ENCODE peak calls at places on chromosomes 3 and 15, in five cellular contexts. J is lower leg skin, K is lower lobe of right lung, H is HFFc6, M is hepatocyte. O is an unnamed sample.

GRCh38 chr3:126125781-126126251 is 41.9 kb upstream of the SLC41A3 start:
- DNase-seq in J (no peak), K (peak), H (no peak), M (no peak), O (no peak)

GRCh38 chr15:81852826-81853225 is 193.0 kb downstream of the MEX3B start:
- DNase-seq in J (no peak), H (no peak), M (no peak), K (no peak), O (no peak)

GRCh38 chr15:80210612-80211554 is 41.1 kb downstream of the CTXND1 start:
- DNase-seq in K (no peak), M (no peak), H (no peak), J (no peak), O (no peak)

GRCh38 chr3:131053021-131053420 is 26.3 kb downstream of the NEK11 start:
- DNase-seq in J (no peak), M (no peak), K (no peak), H (no peak), O (no peak)

GRCh38 chr15:68646751-68647150 is 68.0 kb downstream of the CORO2B start:
- DNase-seq in M (no peak), K (no peak), J (no peak), H (no peak), O (no peak)

GRCh38 chr15:74963213-74963612 is 6.6 kb upstream of the RPP25 start:
- DNase-seq in M (no peak), J (no peak), H (no peak), K (no peak), O (no peak)

GRCh38 chr15:68558318-68559305 is 20.2 kb upstream of the CORO2B start:
- DNase-seq in M (peak), H (no peak), K (no peak), J (no peak), O (no peak)

GRCh38 chr15:86059851-86060250 is 19.8 kb upstream of the AGBL1 start:
- DNase-seq in K (no peak), M (no peak), H (no peak), J (no peak), O (no peak)

GRCh38 chr3:2150576-2150975 is 51.9 kb downstream of the CNTN4 start:
- DNase-seq in H (no peak), J (no peak), K (no peak), M (no peak), O (no peak)

GRCh38 chr15:67059127-67059553 is 6.3 kb upstream of the SMAD3 start:
- DNase-seq in M (peak), K (no peak), H (no peak), J (no peak), O (no peak)

GRCh38 chr3:37224879-37225278 is 50.5 kb upstream of the LRRFIP2 start:
- DNase-seq in H (no peak), M (no peak), J (no peak), K (no peak), O (no peak)

GRCh38 chr3:83435173-83435572 is 1523.6 kb upstream of the CADM2 start:
- DNase-seq in K (no peak), J (no peak), M (no peak), H (no peak), O (no peak)

GRCh38 chr3:129345971-129346370 is 67.3 kb downstream of the HMCES start:
- DNase-seq in K (no peak), M (no peak), J (no peak), H (no peak), O (no peak)

GRCh38 chr3:65713016-65713415 is 325.7 kb downstream of the MAGI1 start:
- DNase-seq in M (peak), H (peak), K (no peak), J (no peak), O (no peak)

GRCh38 chr3:160928183-160928718 is 172.2 kb downstream of the PPM1L start:
- DNase-seq in K (no peak), J (no peak), H (no peak), M (no peak), O (no peak)

GRCh38 chr3:194637541-194638400 is 4.6 kb upstream of the TMEM44 start:
- DNase-seq in J (no peak), K (no peak), H (no peak), M (no peak), O (no peak)

GRCh38 chr15:100241572-100242479 is 99.9 kb downstream of the ADAMTS17 start:
- DNase-seq in K (no peak), H (no peak), M (peak), J (no peak), O (no peak)

GRCh38 chr15:90209591-90209990 is 8.5 kb downstream of the SEMA4B start:
- DNase-seq in M (no peak), H (no peak), J (no peak), K (no peak), O (no peak)

GRCh38 chr3:29420106-29420505 is 139.2 kb downstream of the RBMS3 start:
- DNase-seq in H (no peak), M (no peak), J (no peak), K (no peak), O (no peak)

GRCh38 chr15:60572462-60573214 is 93.7 kb upstream of the ICE2 start:
- DNase-seq in K (no peak), H (no peak), M (no peak), J (no peak), O (no peak)

GRCh38 chr15:74196175-74196574 is 6.4 kb downstream of the STRA6 start:
- DNase-seq in J (no peak), M (peak), H (peak), K (peak), O (no peak)

GRCh38 chr15:73989001-73989798 is 2.9 kb downstream of the STOML1 start:
- DNase-seq in K (no peak), M (peak), J (no peak), H (peak), O (no peak)

GRCh38 chr15:76576526-76577279 is 240.1 kb downstream of the ISL2 start:
- DNase-seq in H (no peak), K (peak), J (peak), M (peak), O (no peak)

GRCh38 chr3:171028025-171028778 is 1.7 kb upstream of the SLC2A2 start:
- DNase-seq in J (no peak), M (peak), H (peak), K (peak), O (no peak)

GRCh38 chr15:89378699-89379422 is 44.2 kb upstream of the POLG start:
- DNase-seq in K (no peak), M (no peak), H (no peak), J (no peak), O (no peak)

GRCh38 chr3:42185044-42185443 is 80.9 kb downstream of the CCK start:
- DNase-seq in M (no peak), H (no peak), J (no peak), K (no peak), O (no peak)

DNA sequence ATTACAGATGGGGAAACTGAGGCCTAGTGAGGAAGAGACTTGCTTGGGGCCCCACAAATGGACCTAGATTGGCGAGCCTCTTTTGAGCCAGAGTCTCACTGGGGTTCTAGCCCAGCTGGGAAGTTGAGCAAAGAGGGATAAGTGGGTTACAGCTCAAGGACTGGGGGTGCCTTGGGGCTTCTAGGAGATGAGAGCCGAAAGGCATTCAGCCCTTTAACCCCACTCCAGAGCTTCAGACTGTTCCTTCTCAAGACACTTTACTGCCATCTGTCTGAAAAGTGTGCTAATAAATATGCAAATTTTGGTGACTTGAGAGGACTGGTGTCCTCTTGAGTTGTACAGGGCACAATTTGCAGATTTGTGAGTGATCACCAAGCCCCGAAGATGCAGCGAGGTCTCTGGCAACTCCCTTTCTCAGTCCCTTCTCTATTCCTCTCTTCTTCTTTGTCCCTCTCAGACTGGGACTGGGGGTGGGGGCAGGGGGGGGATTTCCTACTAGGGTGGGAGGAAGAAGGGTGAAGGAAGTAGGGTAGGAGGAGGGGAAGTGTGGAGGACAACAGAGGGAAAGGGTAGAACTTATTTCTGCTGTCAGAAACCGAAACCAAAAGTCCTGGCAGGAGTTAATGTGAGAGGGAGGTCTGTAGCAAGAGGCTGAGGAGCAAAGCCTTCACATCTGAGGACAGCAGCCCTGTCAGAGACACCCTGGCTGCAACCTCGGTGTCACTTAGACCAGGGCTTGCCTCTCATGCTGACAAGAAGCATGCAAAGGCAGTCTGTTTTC is 16.2 kb upstream of the ANKDD1A start:
- DNase-seq in K (peak), H (peak), M (no peak), J (no peak), O (no peak)
- TF ChIP-seq CTCF in K (no peak), H (peak), M (peak), J (no peak), O (no peak)

GRCh38 chr3:109155828-109156227 is 19.3 kb downstream of the C3orf85 start:
- DNase-seq in J (no peak), H (no peak), M (no peak), K (no peak), O (no peak)
- TF ChIP-seq CTCF in J (no peak), H (no peak), M (no peak), K (no peak), O (no peak)

DNA sequence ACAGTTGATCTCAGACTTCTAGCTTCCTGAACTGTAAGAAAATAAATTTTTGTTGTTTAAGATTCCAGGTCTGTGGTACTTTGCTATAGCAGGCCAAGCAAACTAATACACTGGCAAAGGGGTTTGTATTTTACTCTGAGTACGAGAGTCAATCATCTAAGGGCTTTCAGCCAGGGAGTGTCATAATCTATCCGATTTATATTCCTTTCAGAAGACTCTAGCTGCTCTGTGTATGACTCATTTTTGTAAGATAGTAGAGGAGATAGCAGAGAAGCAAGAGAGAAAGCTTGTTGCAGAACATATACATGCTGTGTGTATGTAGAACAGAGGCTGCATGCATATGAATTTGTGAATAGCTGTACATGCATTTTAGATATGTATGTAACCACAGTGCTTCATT is 577.9 kb upstream of the EPHA6 start:
- DNase-seq in M (peak), H (no peak), K (no peak), J (no peak), O (no peak)
- TF ChIP-seq CTCF in M (no peak), H (no peak), K (no peak), J (no peak), O (no peak)

GRCh38 chr3:39124876-39125836 is 17.7 kb downstream of the TTC21A start:
- DNase-seq in H (peak), J (no peak), M (peak), K (peak), O (no peak)
- TF ChIP-seq CTCF in H (peak), J (no peak), M (peak), K (peak), O (peak)

GRCh38 chr3:141878326-141878725 is 1.9 kb downstream of the ATP1B3 start:
- DNase-seq in H (no peak), J (no peak), M (no peak), K (no peak), O (no peak)
- TF ChIP-seq CTCF in H (no peak), J (no peak), M (no peak), K (no peak), O (no peak)

GRCh38 chr3:156816091-156816793 is 9.9 kb upstream of the LEKR1 start:
- DNase-seq in M (peak), H (peak), J (no peak), K (peak), O (peak)
- TF ChIP-seq CTCF in M (no peak), H (peak), J (no peak), K (no peak), O (peak)

DNA sequence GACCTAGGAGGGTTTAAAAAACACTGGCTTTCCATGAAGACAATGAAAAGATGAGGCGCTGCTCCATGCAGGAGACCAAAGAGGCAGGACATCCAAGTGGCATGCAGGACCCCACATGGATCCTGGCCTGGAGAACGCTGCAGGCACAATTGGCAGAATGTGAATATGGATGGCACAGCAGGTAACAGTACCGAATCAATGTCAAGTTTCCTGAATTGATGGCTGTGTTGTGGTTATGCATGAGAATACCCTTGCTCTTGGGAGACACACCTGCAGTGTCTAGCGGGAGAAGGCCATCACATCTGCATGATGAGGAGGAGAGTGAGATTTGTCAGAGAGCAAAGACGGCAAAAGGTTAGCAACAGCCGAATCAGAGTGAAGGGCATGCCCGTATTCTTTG is 74.3 kb upstream of the SEC13 start:
- DNase-seq in K (no peak), M (no peak), H (no peak), J (no peak), O (no peak)
- TF ChIP-seq CTCF in K (no peak), M (no peak), H (no peak), J (no peak), O (no peak)

GRCh38 chr3:50254577-50255250 is 14.2 kb upstream of the SEMA3B start:
- DNase-seq in K (peak), M (no peak), J (peak), H (no peak), O (no peak)
- TF ChIP-seq CTCF in K (no peak), M (no peak), J (no peak), H (peak), O (no peak)

GRCh38 chr3:24058940-24059705 is 114.0 kb downstream of the NR1D2 start:
- DNase-seq in J (no peak), K (no peak), H (no peak), M (no peak), O (no peak)

DNA sequence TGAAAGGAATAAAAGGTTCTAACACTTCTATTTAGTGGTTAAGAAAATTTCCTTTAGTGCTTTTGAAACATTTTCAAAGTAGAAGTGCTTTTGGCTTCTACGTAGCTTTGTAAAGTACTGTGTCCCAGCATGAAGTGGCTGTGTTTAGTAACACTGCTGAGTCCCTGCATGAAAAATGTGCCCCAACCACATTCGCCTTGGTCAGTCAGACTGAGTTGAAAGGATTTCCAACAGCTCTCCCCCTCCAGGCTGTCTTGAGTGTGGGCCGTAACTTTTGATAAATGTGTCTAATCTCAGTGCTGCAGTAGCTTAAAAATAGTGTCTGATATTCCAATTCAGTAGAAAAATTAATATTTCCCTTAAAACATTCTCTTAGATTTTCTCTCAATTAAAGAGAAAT is 115.0 kb downstream of the NR1D2 start:
- DNase-seq in H (peak), J (no peak), K (peak), M (peak), O (no peak)
- TF ChIP-seq CTCF in H (peak), J (no peak), K (peak), M (no peak), O (no peak)